ENCODE peak calls at places on chromosomes 3 and 15, in seven cellular contexts. P, G, J, X, L, U and H are unnamed samples.

GRCh38 chr15:94287794-94288246 is 56.5 kb downstream of the MCTP2 start:
- DNase-seq in P (no peak), J (no peak), G (no peak), X (no peak), L (no peak), U (no peak), H (peak; percentile 43)

GRCh38 chr3:139252719-139253118 is 91.1 kb upstream of the MRPS22 start:
- DNase-seq in L (no peak), X (no peak), U (no peak), J (no peak), G (no peak), P (no peak), H (no peak)

GRCh38 chr3:113035387-113035982 is 44.7 kb downstream of the GTPBP8 start:
- DNase-seq in G (peak; percentile 42), P (peak; percentile 22), U (no peak), L (peak; percentile 86), X (peak; percentile 26), J (peak; percentile 77), H (peak; percentile 11)

GRCh38 chr15:60922736-60923135 is 306.4 kb downstream of the RORA start:
- DNase-seq in P (no peak), G (no peak), L (no peak), J (no peak), U (no peak), X (no peak), H (no peak)

GRCh38 chr3:39208463-39209055 is 16.2 kb upstream of the XIRP1 start:
- DNase-seq in L (peak; percentile 76), J (peak; percentile 66), G (peak; percentile 43), U (peak; percentile 41), P (peak; percentile 59), X (peak; percentile 45), H (peak; percentile 64)

GRCh38 chr15:88998980-88999713 is 86.0 kb upstream of the MFGE8 start:
- DNase-seq in P (no peak), L (no peak), G (no peak), X (no peak), J (no peak), U (no peak), H (no peak)

GRCh38 chr15:32870240-32871033 is 152.6 kb downstream of the GREM1 start:
- DNase-seq in G (peak; percentile 99), X (no peak), J (no peak), P (no peak), L (peak; percentile 77), U (no peak), H (peak; percentile 29)

GRCh38 chr3:39065197-39065596 is 13.4 kb downstream of the WDR48 start:
- DNase-seq in L (peak; percentile 47), P (no peak), G (peak; percentile 68), J (no peak), U (no peak), X (peak; percentile 6), H (peak; percentile 20)

GRCh38 chr15:58865420-58865880 is 68.0 kb downstream of the SLTM start:
- DNase-seq in X (no peak), U (no peak), P (peak; percentile 27), L (no peak), G (no peak), J (no peak), H (no peak)

GRCh38 chr3:52331906-52332305 is 15.8 kb downstream of the DNAH1 start:
- DNase-seq in G (no peak), U (no peak), L (no peak), X (no peak), J (no peak), P (no peak), H (no peak)

GRCh38 chr3:14628406-14628805 is 23.2 kb upstream of the CCDC174 start:
- DNase-seq in X (no peak), J (no peak), G (no peak), L (no peak), P (no peak), U (no peak), H (no peak)

GRCh38 chr15:100030586-100031249 is 297.5 kb upstream of the LYSMD4 start:
- DNase-seq in P (no peak), J (no peak), G (peak; percentile 71), X (no peak), U (no peak), L (peak; percentile 44), H (no peak)

GRCh38 chr3:33544126-33544525 is 103.9 kb upstream of the UBP1 start:
- DNase-seq in X (no peak), J (no peak), P (no peak), L (no peak), G (peak; percentile 3), U (no peak), H (no peak)

GRCh38 chr3:124053871-124054270 is 61.9 kb upstream of the ROPN1 start:
- DNase-seq in X (no peak), J (no peak), L (no peak), G (peak; percentile 23), P (no peak), U (no peak), H (no peak)

GRCh38 chr3:193826126-193826795 is 233.3 kb downstream of the OPA1 start:
- DNase-seq in U (no peak), J (peak; percentile 10), L (peak; percentile 53), X (peak; percentile 21), G (peak; percentile 92), P (no peak), H (peak; percentile 27)

GRCh38 chr15:47188766-47189507 is 528.4 kb upstream of the SEMA6D start:
- DNase-seq in X (no peak), G (no peak), U (no peak), P (no peak), L (no peak), J (no peak), H (no peak)

GRCh38 chr15:86555939-86556725 is 476.5 kb downstream of the AGBL1 start:
- DNase-seq in G (peak; percentile 48), U (no peak), X (no peak), J (no peak), P (no peak), L (peak; percentile 19), H (no peak)

GRCh38 chr3:158379517-158379916 is 191.5 kb upstream of the MLF1 start:
- DNase-seq in P (no peak), J (no peak), L (no peak), X (no peak), U (no peak), G (no peak), H (no peak)

GRCh38 chr15:67100808-67101581 is 35.6 kb downstream of the SMAD3 start:
- DNase-seq in P (no peak), U (no peak), G (no peak), X (no peak), J (no peak), L (no peak), H (no peak)

GRCh38 chr15:74997161-74997942 is 2.0 kb downstream of the SCAMP5 start:
- DNase-seq in J (no peak), L (no peak), G (no peak), P (peak; percentile 33), U (no peak), X (no peak), H (no peak)

GRCh38 chr3:29683306-29683993 is 402.6 kb downstream of the RBMS3 start:
- DNase-seq in G (peak; percentile 83), L (peak; percentile 49), P (no peak), J (no peak), X (no peak), U (no peak), H (no peak)

GRCh38 chr3:71751602-71752001 is 2.1 kb upstream of the GPR27 start:
- DNase-seq in L (no peak), J (no peak), G (no peak), X (no peak), P (no peak), U (no peak), H (no peak)

GRCh38 chr3:148601766-148602685 is 95.7 kb upstream of the AGTR1 start:
- DNase-seq in X (no peak), J (no peak), G (peak; percentile 22), P (no peak), L (no peak), U (no peak), H (no peak)

GRCh38 chr3:135246027-135246426 is 451.0 kb downstream of the EPHB1 start:
- DNase-seq in X (no peak), P (no peak), U (no peak), J (no peak), G (no peak), L (no peak), H (no peak)

GRCh38 chr3:186331043-186331442 is 31.0 kb downstream of the DGKG start:
- DNase-seq in G (no peak), J (no peak), L (peak; percentile 13), X (no peak), U (no peak), P (no peak), H (no peak)

GRCh38 chr3:191343115-191343514 is 12.8 kb upstream of the UTS2B start:
- DNase-seq in L (peak; percentile 63), P (no peak), U (no peak), X (no peak), G (no peak), J (no peak), H (no peak)
- TF ChIP-seq CTCF in L (no peak), P (no peak), U (no peak), X (no peak), G (no peak), J (no peak), H (no peak)

DNA sequence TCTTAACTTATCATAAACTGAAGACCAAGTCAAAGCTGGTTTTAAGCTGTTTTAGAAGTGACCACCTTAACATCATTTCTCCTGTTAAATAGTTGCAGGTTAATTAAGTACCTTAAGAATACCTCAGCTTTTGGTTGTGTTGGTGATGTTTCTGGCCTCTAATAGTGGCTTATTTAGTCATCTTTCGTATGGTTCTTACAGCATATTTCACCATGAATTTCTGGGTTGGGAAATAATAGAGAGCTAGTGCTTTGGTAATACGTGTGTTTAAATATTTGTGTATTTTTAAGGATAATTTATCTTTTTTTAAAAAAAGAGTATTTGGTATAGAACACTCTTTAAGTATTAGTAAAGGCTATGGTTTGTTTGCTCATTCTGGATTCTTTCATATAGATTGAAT is 1.6 kb downstream of the RAB8B start:
- DNase-seq in G (no peak), U (no peak), X (no peak), J (no peak), P (no peak), L (no peak), H (no peak)
- H3K4me3 ChIP-seq in G (peak overlapping the region; percentile 90), U (peak overlapping the region; percentile 77), X (no peak overlapping the region), J (peak overlapping the region; percentile 94), P (no peak overlapping the region), L (peak overlapping the region; percentile 89), H (no peak overlapping the region)

DNA sequence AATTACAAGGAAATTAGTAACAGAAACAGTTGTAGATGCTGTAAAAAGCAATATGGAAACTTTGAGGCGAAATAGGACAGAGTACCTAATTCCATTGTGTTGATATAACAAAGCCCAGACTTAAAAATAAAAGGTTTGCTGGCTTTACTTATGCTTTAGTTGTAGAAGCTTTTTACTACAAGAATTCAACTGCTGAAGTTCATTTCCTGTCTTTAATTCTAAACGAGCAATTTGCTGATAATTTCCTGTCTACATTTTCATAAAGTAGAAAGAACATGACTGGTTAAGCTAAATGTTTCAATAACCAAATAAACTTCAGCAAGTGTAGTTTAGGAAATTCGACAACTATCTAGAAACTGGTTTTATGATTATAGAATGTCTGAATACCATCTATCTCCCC is 423.8 kb downstream of the MECOM start:
- DNase-seq in G (no peak), P (no peak), X (no peak), U (no peak), J (no peak), L (no peak), H (no peak)
- H3K4me1 ChIP-seq in G (no peaks in the 10 kb centered on the region), P (peaks cover 31% of the 10 kb centered on the region), X (peaks cover 9% of the 10 kb centered on the region), U (peaks cover 32% of the 10 kb centered on the region), J (no peaks in the 10 kb centered on the region), L (no peaks in the 10 kb centered on the region), H (peaks cover 15% of the 10 kb centered on the region)

DNA sequence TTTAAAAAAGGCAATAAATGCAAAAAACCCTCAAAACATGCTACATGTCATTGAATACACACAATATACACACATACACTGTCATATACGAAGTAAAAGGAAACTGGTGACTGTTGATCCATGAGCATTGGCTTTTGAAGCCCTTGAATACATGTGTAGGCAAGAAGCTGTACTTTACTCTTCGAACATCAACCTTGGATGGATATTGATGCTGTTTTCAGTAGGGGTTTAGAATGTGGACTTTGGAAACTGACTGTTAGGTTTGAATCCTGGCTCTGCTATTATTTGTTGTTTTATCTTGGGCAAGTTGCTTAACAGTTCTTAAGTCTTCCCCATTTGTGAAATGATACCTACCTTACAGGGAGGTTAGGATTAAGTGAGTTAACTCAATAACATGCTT is 30.5 kb downstream of the RNF13 start:
- DNase-seq in X (no peak), P (no peak), J (no peak), U (no peak), G (no peak), L (no peak), H (no peak)
- TF ChIP-seq CTCF in X (no peak), P (no peak), J (no peak), U (no peak), G (no peak), L (no peak), H (no peak)